ENCODE peak calls at places on chromosomes 5 and 9, in eight cellular contexts. J is BE2C; O is HCT116; I is HS-5; L is esophagus squamous epithelium; Q is effector memory CD4-positive, alpha-beta T cell; D is ovary; R is A549. M is an unnamed sample.
A peak's percentile ranks its signal among the peaks of the same experiment; 100 is the strongest.

GRCh38 chr9:16869140-16869903 is 1.1 kb downstream of the BNC2 start:
- DNase-seq in I (no peak), D (peak; percentile 63), L (no peak), Q (no peak), O (no peak), J (no peak), R (no peak), M (no peak)

GRCh38 chr9:128275198-128276007 is at the start of gene GOLGA2:
- DNase-seq in Q (no peak), O (peak; percentile 24), I (no peak), L (no peak), D (peak; percentile 75), J (peak; percentile 34), R (peak; percentile 68), M (no peak)

GRCh38 chr9:134433101-134433500 is 106.8 kb downstream of the RXRA start:
- DNase-seq in Q (no peak), J (no peak), L (no peak), D (no peak), R (no peak), O (no peak), I (no peak), M (no peak)

GRCh38 chr9:3238241-3238640 is 287.6 kb downstream of the RFX3 start:
- DNase-seq in R (no peak), Q (no peak), I (no peak), D (no peak), L (no peak), O (no peak), J (no peak), M (no peak)

GRCh38 chr5:14440598-14441401 is 140.8 kb upstream of the OTULINL start:
- DNase-seq in O (no peak), D (peak; percentile 83), I (peak; percentile 94), J (peak; percentile 78), Q (no peak), L (no peak), R (no peak), M (no peak)

GRCh38 chr9:114433086-114433485 is 45.3 kb upstream of the AKNA start:
- DNase-seq in D (peak; percentile 15), Q (no peak), J (no peak), O (no peak), I (no peak), R (no peak), L (no peak), M (no peak)

GRCh38 chr5:140312067-140312790 is 9.3 kb upstream of the PFDN1 start:
- DNase-seq in L (no peak), O (no peak), Q (no peak), J (no peak), D (no peak), I (peak; percentile 96), R (no peak), M (no peak)

GRCh38 chr5:90161399-90161798 is 248.2 kb downstream of the CETN3 start:
- DNase-seq in I (no peak), O (peak; percentile 39), J (peak; percentile 42), Q (no peak), R (no peak), D (peak; percentile 56), L (no peak), M (no peak)

GRCh38 chr5:36200513-36200912 is 41.2 kb downstream of the NADK2 start:
- DNase-seq in I (no peak), J (peak; percentile 39), D (no peak), R (no peak), L (no peak), O (no peak), Q (no peak), M (no peak)

GRCh38 chr5:92641031-92641962 is 939.7 kb downstream of the NR2F1-AS1 start:
- DNase-seq in Q (no peak), J (peak; percentile 46), L (no peak), R (peak; percentile 6), I (peak; percentile 14), O (peak; percentile 52), D (no peak), M (peak; percentile 22)

GRCh38 chr5:137217599-137218200 is 281.4 kb downstream of the SPOCK1 start:
- DNase-seq in R (no peak), Q (no peak), L (no peak), D (no peak), J (no peak), I (no peak), O (no peak), M (no peak)

GRCh38 chr5:66769839-66770617 is 173.8 kb downstream of the MAST4 start:
- DNase-seq in I (no peak), Q (no peak), R (no peak), L (no peak), J (peak; percentile 67), D (peak; percentile 35), O (no peak), M (no peak)

GRCh38 chr5:78537821-78538220 is 110.8 kb downstream of the LHFPL2 start:
- DNase-seq in O (no peak), I (no peak), R (peak; percentile 36), Q (no peak), L (no peak), J (peak; percentile 48), D (no peak), M (no peak)

GRCh38 chr5:7272408-7272807 is 123.5 kb upstream of the ADCY2 start:
- DNase-seq in O (no peak), Q (no peak), R (no peak), I (no peak), J (no peak), D (no peak), L (no peak), M (no peak)

GRCh38 chr9:122331523-122331927 is 39.3 kb upstream of the PTGS1 start:
- DNase-seq in O (no peak), Q (no peak), D (no peak), L (no peak), I (no peak), J (no peak), R (no peak), M (no peak)

GRCh38 chr5:143436871-143437270 is 33.4 kb upstream of the NR3C1 start:
- DNase-seq in D (no peak), I (no peak), J (no peak), Q (no peak), L (no peak), O (no peak), R (peak; percentile 24), M (no peak)

GRCh38 chr9:129667850-129668249 is 2.4 kb downstream of the PRRX2 start:
- DNase-seq in R (no peak), J (no peak), O (no peak), I (no peak), Q (no peak), D (no peak), L (no peak), M (no peak)

GRCh38 chr5:54792611-54793404 is 192.6 kb downstream of the ESM1 start:
- DNase-seq in R (no peak), O (no peak), D (no peak), J (no peak), L (no peak), Q (no peak), I (no peak), M (no peak)

GRCh38 chr5:6633469-6634326 is 458 bp downstream of the SRD5A1 start:
- DNase-seq in D (no peak), J (peak; percentile 65), I (no peak), R (peak; percentile 22), Q (no peak), O (no peak), L (no peak), M (no peak)

GRCh38 chr5:32421075-32421474 is 23.5 kb downstream of the ZFR start:
- DNase-seq in Q (no peak), R (no peak), J (no peak), I (no peak), O (no peak), L (no peak), D (no peak), M (peak; percentile 65)

GRCh38 chr9:93200449-93200742 is 16.5 kb downstream of the WNK2 start:
- DNase-seq in I (no peak), R (no peak), Q (no peak), D (no peak), L (no peak), O (no peak), J (no peak), M (no peak)

GRCh38 chr5:14851597-14851996 is 20.0 kb downstream of the ANKH start:
- DNase-seq in I (no peak), R (no peak), D (no peak), J (no peak), L (no peak), Q (no peak), O (no peak), M (no peak)

GRCh38 chr9:36665921-36666429 is 93.3 kb downstream of the MELK start:
- DNase-seq in L (no peak), I (no peak), R (no peak), D (no peak), Q (no peak), O (no peak), J (no peak), M (peak; percentile 29)

GRCh38 chr9:89000281-89000875 is 9.1 kb downstream of the S1PR3 start:
- DNase-seq in D (no peak), R (no peak), Q (no peak), O (no peak), I (no peak), L (no peak), J (peak; percentile 51), M (no peak)

GRCh38 chr9:81499021-81499454 is 190.3 kb downstream of the TLE1 start:
- DNase-seq in L (no peak), R (no peak), I (peak; percentile 49), O (no peak), D (no peak), Q (no peak), J (no peak), M (no peak)

GRCh38 chr5:138596105-138596987 is 21.1 kb upstream of the HSPA9 start:
- DNase-seq in D (no peak), R (no peak), I (no peak), Q (no peak), O (no peak), L (no peak), J (no peak), M (no peak)

GRCh38 chr5:93607367-93608258 is 24.6 kb downstream of the NR2F1 start:
- DNase-seq in O (no peak), L (no peak), R (peak; percentile 42), J (peak; percentile 51), D (no peak), I (peak; percentile 19), Q (no peak), M (peak; percentile 59)